ENCODE peak calls at places on chromosomes 11 and 22, in six cellular contexts. A, G, F, U, R and L are unnamed samples.

GRCh38 chr11:82927264-82927880 is 25.8 kb downstream of the DDIAS start:
- DNase-seq in A (no peak), G (no peak), F (no peak), U (peak; percentile 54), R (no peak), L (no peak)

GRCh38 chr11:29783506-29783905 is 233.3 kb downstream of the KCNA4 start:
- DNase-seq in A (no peak), G (no peak), F (no peak), U (no peak), R (no peak), L (no peak)

GRCh38 chr11:29328961-29329441 is 687.8 kb downstream of the KCNA4 start:
- DNase-seq in A (no peak), G (no peak), F (no peak), U (peak; percentile 1), R (no peak), L (no peak)

GRCh38 chr22:42303304-42304020 is 33.0 kb upstream of the TCF20 start:
- DNase-seq in A (no peak), G (no peak), F (no peak), U (no peak), R (no peak), L (no peak)

GRCh38 chr11:13126430-13126829 is 117.3 kb downstream of the RASSF10 start:
- DNase-seq in A (no peak), G (no peak), F (no peak), U (no peak), R (peak; percentile 60), L (peak; percentile 64)

GRCh38 chr11:2837096-2837601 is 48.4 kb downstream of the CDKN1C start:
- DNase-seq in A (peak; percentile 55), G (no peak), F (peak; percentile 83), U (peak; percentile 73), R (peak; percentile 82), L (no peak)

GRCh38 chr11:61041755-61042518 is 60.4 kb upstream of the CD5 start:
- DNase-seq in A (peak; percentile 34), G (no peak), F (no peak), U (no peak), R (peak; percentile 72), L (no peak)

GRCh38 chr22:20414059-20414440 is 20.1 kb downstream of the ZNF74 start:
- DNase-seq in A (no peak), G (no peak), F (peak; percentile 15), U (no peak), R (no peak), L (no peak)

GRCh38 chr22:41603873-41604332 is 14.3 kb upstream of the PMM1 start:
- DNase-seq in A (no peak), G (peak; percentile 91), F (no peak), U (no peak), R (no peak), L (no peak)

GRCh38 chr11:4647795-4648194 is 4.0 kb downstream of the OR51E1 start:
- DNase-seq in A (no peak), G (no peak), F (no peak), U (peak; percentile 8), R (no peak), L (no peak)

GRCh38 chr11:112248216-112248615 is 12.4 kb downstream of the PLET1 start:
- DNase-seq in A (no peak), G (no peak), F (no peak), U (no peak), R (no peak), L (no peak)

GRCh38 chr11:74820763-74821162 is 72.1 kb downstream of the RNF169 start:
- DNase-seq in A (no peak), G (no peak), F (no peak), U (no peak), R (no peak), L (no peak)

GRCh38 chr11:77172666-77172982 is 44.6 kb downstream of the MYO7A start:
- DNase-seq in A (no peak), G (no peak), F (no peak), U (peak; percentile 51), R (no peak), L (no peak)

DNA sequence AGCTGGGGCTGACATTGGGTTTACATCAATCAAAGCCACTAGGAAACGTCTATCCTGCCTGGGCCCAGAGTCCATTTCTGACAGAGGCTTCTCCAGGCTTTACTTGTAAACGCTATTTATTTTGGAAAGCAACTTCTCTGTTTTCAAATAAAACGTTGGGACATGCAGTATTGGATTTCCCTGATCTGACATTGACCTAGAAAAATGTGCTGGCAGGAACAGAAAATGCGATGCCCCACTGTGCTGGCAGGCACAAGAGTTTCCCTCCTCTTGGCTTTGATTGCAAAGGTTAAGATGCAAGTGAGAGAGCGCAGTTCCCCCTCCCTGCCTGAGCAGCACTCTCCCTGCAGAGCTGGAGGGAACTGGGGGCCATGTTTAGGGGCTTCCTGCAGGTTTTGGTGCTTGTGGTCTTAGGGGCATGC is 42.1 kb upstream of the DKK3 start:
- DNase-seq in A (no peak), G (no peak), F (no peak), U (no peak), R (no peak), L (no peak)
- TF ChIP-seq EP300 in A (no peak), G (no peak), F (no peak), U (no peak), R (no peak), L (peak; percentile 20)

DNA sequence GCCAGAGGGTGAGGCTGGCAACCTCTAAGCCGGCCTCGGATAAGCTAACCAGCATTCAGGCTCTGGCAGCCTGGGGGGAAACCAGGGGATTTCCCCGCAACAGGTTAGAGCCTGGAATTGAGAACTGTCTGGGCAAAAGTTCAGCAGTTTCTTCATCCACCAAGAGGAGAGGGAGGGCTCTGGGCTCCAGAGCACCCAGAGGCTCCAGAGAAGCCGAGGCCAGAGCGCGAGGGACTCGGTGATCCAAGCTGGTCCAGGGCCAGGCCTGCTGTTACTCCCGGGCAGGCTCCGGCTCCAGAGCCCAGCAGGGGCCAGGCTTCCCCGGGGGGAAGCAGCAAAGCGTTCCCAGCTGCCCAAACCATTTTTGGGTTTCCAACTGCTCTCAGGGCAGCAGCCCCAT is 13.3 kb upstream of the SH3BP1 start:
- DNase-seq in A (peak; percentile 89), G (no peak), F (peak; percentile 80), U (no peak), R (peak; percentile 51), L (no peak)
- TF ChIP-seq EP300 in A (no peak), G (no peak), F (no peak), U (no peak), R (no peak), L (no peak)

DNA sequence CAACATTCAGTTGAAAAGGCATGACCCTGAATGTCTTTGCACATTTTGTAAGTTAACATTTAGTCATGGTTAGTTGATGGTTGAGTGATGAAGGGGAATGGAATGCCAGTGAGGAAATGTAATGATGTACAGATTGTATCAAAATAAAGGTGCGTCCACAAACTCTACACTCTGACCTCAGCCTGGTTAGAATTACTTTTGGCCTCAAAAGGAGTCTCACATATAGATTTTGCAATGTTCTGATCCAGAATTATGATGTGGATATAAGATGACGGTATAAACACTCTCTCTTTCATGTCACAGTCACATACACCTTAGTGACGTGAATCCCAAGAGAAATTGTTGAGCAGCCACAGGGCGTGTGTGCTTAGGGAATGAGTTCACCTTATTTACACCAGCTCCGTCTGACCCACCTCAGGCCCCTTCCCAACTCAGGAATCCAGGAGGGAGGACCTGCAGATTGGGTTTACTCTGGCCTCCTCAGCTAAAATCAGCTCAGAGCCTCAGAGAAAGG is 100.1 kb downstream of the RDX start:
- DNase-seq in A (no peak), G (no peak), F (peak; percentile 34), U (no peak), R (no peak), L (peak; percentile 50)
- TF ChIP-seq EP300 in A (no peak), G (no peak), F (no peak), U (peak; percentile 19), R (no peak), L (no peak)

GRCh38 chr11:121892131-121892681 is 223.8 kb downstream of the BLID start:
- DNase-seq in A (no peak), G (no peak), F (peak; percentile 67), U (no peak), R (no peak), L (no peak)

GRCh38 chr11:121894581-121894980 is 221.4 kb downstream of the BLID start:
- DNase-seq in A (no peak), G (no peak), F (no peak), U (no peak), R (no peak), L (no peak)

GRCh38 chr11:121891134-121891533 is 224.9 kb downstream of the BLID start:
- DNase-seq in A (no peak), G (no peak), F (no peak), U (no peak), R (no peak), L (no peak)

GRCh38 chr11:121890377-121890776 is 225.6 kb downstream of the BLID start:
- DNase-seq in A (no peak), G (no peak), F (no peak), U (no peak), R (peak; percentile 27), L (no peak)

GRCh38 chr11:121892863-121893262 is 223.2 kb downstream of the BLID start:
- DNase-seq in A (no peak), G (no peak), F (no peak), U (no peak), R (no peak), L (no peak)
- TF ChIP-seq EP300 in A (no peak), G (no peak), F (no peak), U (no peak), R (no peak), L (no peak)

GRCh38 chr11:10542776-10543175 is 1.8 kb upstream of the RNF141 start:
- DNase-seq in A (no peak), G (no peak), F (no peak), U (no peak), R (no peak), L (no peak)

GRCh38 chr11:10539339-10539738 is 1.6 kb downstream of the RNF141 start:
- DNase-seq in A (no peak), G (no peak), F (no peak), U (no peak), R (no peak), L (no peak)

GRCh38 chr11:10538924-10539323 is 2.1 kb downstream of the RNF141 start:
- DNase-seq in A (no peak), G (no peak), F (no peak), U (no peak), R (no peak), L (no peak)

GRCh38 chr11:10540546-10540914 is 457 bp downstream of the RNF141 start:
- DNase-seq in A (no peak), G (no peak), F (no peak), U (no peak), R (peak; percentile 62), L (no peak)

GRCh38 chr11:10540915-10541591 is at the start of gene RNF141:
- DNase-seq in A (peak; percentile 96), G (peak; percentile 60), F (peak; percentile 97), U (peak; percentile 97), R (peak; percentile 97), L (peak; percentile 98)
- TF ChIP-seq EP300 in A (no peak), G (no peak), F (no peak), U (no peak), R (no peak), L (no peak)

DNA sequence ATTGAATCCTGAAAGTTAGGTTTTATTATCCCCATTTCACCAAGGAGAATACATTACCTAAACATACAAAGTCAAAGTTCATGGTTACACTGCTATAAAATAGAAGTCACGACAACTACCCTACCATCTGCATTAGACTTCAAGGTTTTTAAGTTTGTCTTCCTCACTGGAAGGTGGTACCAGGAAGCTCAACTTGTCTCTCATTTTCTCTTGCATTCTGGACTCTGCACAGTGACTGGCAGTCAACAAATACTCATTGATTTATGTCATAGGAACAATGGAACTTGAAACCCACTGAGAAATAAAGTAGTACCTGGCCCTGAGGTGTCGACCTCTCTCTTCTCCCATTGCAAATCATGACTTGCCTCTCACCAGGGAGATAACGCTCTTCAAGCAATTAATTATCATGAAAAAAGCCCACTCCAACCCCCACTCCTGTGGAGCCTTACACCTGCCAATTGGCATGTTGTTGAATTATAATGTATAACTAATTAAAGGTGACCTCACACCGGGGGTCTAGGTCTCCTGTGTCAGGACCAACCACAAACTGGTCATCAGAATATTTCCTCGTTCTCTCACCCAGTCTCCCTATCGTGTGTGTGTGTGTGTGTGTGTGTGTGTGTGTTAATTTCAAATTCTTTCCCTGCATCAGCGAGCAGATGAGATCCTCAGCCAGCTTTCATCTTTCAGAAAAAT is 357.1 kb downstream of the INSC start:
- DNase-seq in A (no peak), G (no peak), F (no peak), U (no peak), R (no peak), L (peak; percentile 79)
- TF ChIP-seq EP300 in A (no peak), G (no peak), F (no peak), U (no peak), R (no peak), L (no peak)